ENCODE peak calls at places on chromosomes 6 and 20, in ten cellular contexts. J, Q, L, Y, C, R, F, I, T and E are unnamed samples.

GRCh38 chr6:36599791-36600209 is 5.6 kb downstream of the SRSF3 start:
- DNase-seq in J (peak; percentile 25), C (peak; percentile 37), T (peak; percentile 58), Q (no peak), R (peak; percentile 57), I (peak; percentile 27), L (peak; percentile 69), F (peak; percentile 58), Y (no peak), E (no peak)

GRCh38 chr6:40953486-40953885 is 85.5 kb downstream of the UNC5CL start:
- DNase-seq in C (no peak), F (no peak), I (no peak), L (no peak), Y (no peak), R (no peak), J (no peak), T (no peak), Q (no peak), E (no peak)

GRCh38 chr20:56574531-56575142 is 41.6 kb downstream of the FAM209B start:
- DNase-seq in T (no peak), Y (no peak), J (no peak), Q (no peak), L (no peak), R (no peak), F (no peak), C (no peak), I (no peak), E (no peak)

GRCh38 chr6:7787137-7787575 is 61.3 kb downstream of the BMP6 start:
- DNase-seq in T (no peak), C (no peak), Q (no peak), F (no peak), Y (no peak), L (no peak), I (no peak), R (no peak), J (no peak), E (no peak)

GRCh38 chr6:112626468-112627082 is 279.4 kb downstream of the RFPL4B start:
- DNase-seq in T (no peak), Q (no peak), R (peak; percentile 12), C (no peak), F (peak; percentile 92), L (no peak), J (no peak), Y (no peak), I (no peak), E (no peak)

GRCh38 chr6:46419576-46420002 is 71.7 kb downstream of the RCAN2 start:
- DNase-seq in Q (peak; percentile 31), T (peak; percentile 10), R (peak; percentile 49), J (no peak), L (no peak), C (no peak), F (peak; percentile 63), I (no peak), Y (no peak), E (peak; percentile 71)

GRCh38 chr6:83221886-83222479 is 28.8 kb downstream of the RWDD2A start:
- DNase-seq in R (peak; percentile 21), Y (no peak), J (no peak), Q (peak; percentile 0), C (no peak), T (no peak), I (no peak), L (peak; percentile 10), F (peak; percentile 44), E (peak; percentile 13)

GRCh38 chr20:46694484-46694883 is 5.2 kb upstream of the TP53RK start:
- DNase-seq in L (no peak), T (no peak), C (no peak), Q (no peak), Y (no peak), F (peak; percentile 27), J (no peak), R (peak; percentile 54), I (no peak), E (no peak)

GRCh38 chr6:5116243-5116991 is 31.3 kb downstream of the PPP1R3G start:
- DNase-seq in C (no peak), L (no peak), F (no peak), Y (no peak), R (no peak), J (no peak), I (no peak), T (no peak), Q (no peak), E (no peak)

GRCh38 chr6:1013656-1014430 is 298.1 kb upstream of the FOXQ1 start:
- DNase-seq in C (no peak), R (no peak), I (no peak), F (no peak), Q (no peak), Y (no peak), T (no peak), L (no peak), J (no peak), E (no peak)

GRCh38 chr20:32984196-32984595 is 20.0 kb downstream of the SUN5 start:
- DNase-seq in J (no peak), Y (no peak), C (no peak), Q (no peak), T (no peak), R (no peak), F (no peak), L (no peak), I (no peak), E (no peak)

GRCh38 chr6:36120979-36121706 is 9.2 kb upstream of the MAPK13 start:
- DNase-seq in C (no peak), F (peak; percentile 71), Q (no peak), J (peak; percentile 35), Y (no peak), L (peak; percentile 40), T (peak; percentile 35), R (peak; percentile 11), I (no peak), E (no peak)

GRCh38 chr6:45607818-45608217 is 230.1 kb upstream of the SUPT3H start:
- DNase-seq in I (no peak), F (peak; percentile 37), L (no peak), J (no peak), Q (no peak), R (no peak), C (no peak), Y (peak; percentile 34), T (no peak), E (peak; percentile 35)

GRCh38 chr20:63220696-63221399 is 4.9 kb upstream of the YTHDF1 start:
- DNase-seq in C (no peak), T (no peak), I (no peak), Q (no peak), F (no peak), Y (no peak), R (no peak), J (no peak), L (no peak), E (no peak)

GRCh38 chr6:80608881-80609280 is 502.4 kb downstream of the BCKDHB start:
- DNase-seq in T (no peak), J (no peak), I (no peak), F (peak; percentile 18), Q (no peak), R (no peak), C (no peak), Y (no peak), L (no peak), E (no peak)

GRCh38 chr6:13814938-13815575 is 700 bp upstream of the MCUR1 start:
- DNase-seq in T (no peak), R (no peak), J (no peak), L (no peak), Y (no peak), Q (no peak), F (no peak), I (no peak), C (no peak), E (no peak)

GRCh38 chr20:61537721-61538480 is 285.8 kb downstream of the CDH4 start:
- DNase-seq in T (no peak), J (no peak), Y (no peak), C (no peak), Q (no peak), F (no peak), R (no peak), L (no peak), I (no peak), E (no peak)

GRCh38 chr6:37099442-37099841 is 70.5 kb upstream of the PIM1 start:
- DNase-seq in J (no peak), C (no peak), F (peak; percentile 73), Y (no peak), R (peak; percentile 66), L (no peak), I (no peak), Q (no peak), T (no peak), E (no peak)

GRCh38 chr6:6736753-6737654 is 148.5 kb downstream of the LY86 start:
- DNase-seq in Y (no peak), R (no peak), J (no peak), L (no peak), T (no peak), C (no peak), F (peak; percentile 20), Q (no peak), I (no peak), E (no peak)

GRCh38 chr6:108737594-108738546 is 110.4 kb upstream of the ARMC2 start:
- DNase-seq in C (no peak), I (no peak), T (peak; percentile 22), Y (no peak), L (no peak), J (no peak), R (peak; percentile 59), Q (no peak), F (peak; percentile 94), E (no peak)

GRCh38 chr6:95365454-95365853 is 211.9 kb upstream of the MANEA start:
- DNase-seq in T (no peak), Y (no peak), Q (no peak), J (no peak), F (no peak), I (no peak), C (no peak), L (no peak), R (no peak), E (no peak)

GRCh38 chr20:63858393-63859165 is 2.7 kb upstream of the ABHD16B start:
- DNase-seq in J (no peak), T (no peak), Q (no peak), L (no peak), R (no peak), I (no peak), C (no peak), F (no peak), Y (no peak), E (no peak)

GRCh38 chr6:152296648-152297376 is 340.4 kb downstream of the SYNE1 start:
- DNase-seq in J (no peak), Y (no peak), Q (no peak), R (no peak), I (no peak), C (no peak), L (no peak), F (peak; percentile 37), T (no peak), E (no peak)

GRCh38 chr6:83815631-83816030 is 37.5 kb upstream of the RIPPLY2 start:
- DNase-seq in J (no peak), F (peak; percentile 39), R (peak; percentile 3), L (no peak), Y (no peak), T (no peak), I (no peak), Q (no peak), C (no peak), E (no peak)

GRCh38 chr6:144547409-144547808 is 262.3 kb downstream of the UTRN start:
- DNase-seq in Y (no peak), F (no peak), J (no peak), T (no peak), C (no peak), I (no peak), Q (no peak), L (no peak), R (no peak), E (no peak)

GRCh38 chr6:106098383-106099234 is 12.5 kb downstream of the PRDM1 start:
- DNase-seq in I (no peak), T (peak; percentile 73), J (peak; percentile 67), F (no peak), R (peak; percentile 61), Y (peak; percentile 91), C (peak; percentile 24), Q (no peak), L (peak; percentile 88), E (no peak)

GRCh38 chr20:25048519-25048952 is 9.4 kb downstream of the ACSS1 start:
- DNase-seq in I (no peak), L (no peak), Y (no peak), Q (no peak), J (no peak), R (no peak), F (no peak), T (no peak), C (no peak), E (no peak)